ENCODE peak calls at places on chromosomes 6 and 20, in six cellular contexts. One of them, this sample, is unnamed.

GRCh38 chr6:3297909-3298308 is 39.2 kb downstream of the PSMG4 start:
- DNase-seq in mammary epithelial cell: no peak
- DNase-seq in DND-41: no peak
- DNase-seq in colonic mucosa: no peak
- DNase-seq in Karpas-422: no peak
- DNase-seq in astrocyte: no peak
- DNase-seq in this sample: peak

GRCh38 chr6:157428418-157429202 is 47.6 kb downstream of the ZDHHC14 start:
- DNase-seq in astrocyte: no peak
- DNase-seq in DND-41: no peak
- DNase-seq in mammary epithelial cell: peak
- DNase-seq in colonic mucosa: no peak
- DNase-seq in Karpas-422: no peak
- DNase-seq in this sample: no peak

GRCh38 chr6:163960128-163960527 is 545.6 kb downstream of the QKI start:
- DNase-seq in mammary epithelial cell: no peak
- DNase-seq in Karpas-422: no peak
- DNase-seq in colonic mucosa: no peak
- DNase-seq in DND-41: no peak
- DNase-seq in astrocyte: no peak
- DNase-seq in this sample: no peak

GRCh38 chr6:78484181-78485064 is 382.9 kb upstream of the IRAK1BP1 start:
- DNase-seq in Karpas-422: no peak
- DNase-seq in colonic mucosa: no peak
- DNase-seq in mammary epithelial cell: no peak
- DNase-seq in astrocyte: no peak
- DNase-seq in DND-41: no peak
- DNase-seq in this sample: no peak

GRCh38 chr6:137853569-137854213 is 13.4 kb upstream of the TNFAIP3 start:
- DNase-seq in colonic mucosa: no peak
- DNase-seq in Karpas-422: peak
- DNase-seq in astrocyte: peak
- DNase-seq in DND-41: no peak
- DNase-seq in mammary epithelial cell: peak
- DNase-seq in this sample: no peak

GRCh38 chr6:149060985-149061760 is 256.3 kb upstream of the TAB2 start:
- DNase-seq in mammary epithelial cell: no peak
- DNase-seq in colonic mucosa: peak
- DNase-seq in DND-41: peak
- DNase-seq in Karpas-422: no peak
- DNase-seq in astrocyte: peak
- DNase-seq in this sample: no peak

GRCh38 chr6:34934516-34934915 is 45.5 kb downstream of the ANKS1A start:
- DNase-seq in DND-41: no peak
- DNase-seq in mammary epithelial cell: peak
- DNase-seq in astrocyte: peak
- DNase-seq in Karpas-422: no peak
- DNase-seq in colonic mucosa: no peak
- DNase-seq in this sample: peak

GRCh38 chr20:43456809-43457639 is 672 bp upstream of the SRSF6 start:
- DNase-seq in mammary epithelial cell: peak
- DNase-seq in Karpas-422: peak
- DNase-seq in colonic mucosa: peak
- DNase-seq in DND-41: peak
- DNase-seq in astrocyte: peak
- DNase-seq in this sample: peak

GRCh38 chr6:89999995-90000825 is 105.9 kb downstream of the GJA10 start:
- DNase-seq in mammary epithelial cell: no peak
- DNase-seq in DND-41: no peak
- DNase-seq in Karpas-422: no peak
- DNase-seq in astrocyte: peak
- DNase-seq in colonic mucosa: no peak
- DNase-seq in this sample: no peak

GRCh38 chr20:47146703-47147102 is 209.8 kb downstream of the ZMYND8 start:
- DNase-seq in astrocyte: peak
- DNase-seq in colonic mucosa: no peak
- DNase-seq in Karpas-422: no peak
- DNase-seq in DND-41: no peak
- DNase-seq in mammary epithelial cell: peak
- DNase-seq in this sample: no peak

GRCh38 chr20:43243672-43244269 is 54.1 kb upstream of the PTPRT start:
- DNase-seq in astrocyte: no peak
- DNase-seq in Karpas-422: peak
- DNase-seq in mammary epithelial cell: no peak
- DNase-seq in DND-41: peak
- DNase-seq in colonic mucosa: no peak
- DNase-seq in this sample: no peak

GRCh38 chr6:150435360-150435759 is 66.5 kb downstream of the IYD start:
- DNase-seq in astrocyte: no peak
- DNase-seq in mammary epithelial cell: no peak
- DNase-seq in DND-41: no peak
- DNase-seq in colonic mucosa: no peak
- DNase-seq in Karpas-422: no peak
- DNase-seq in this sample: no peak
- H3K27ac ChIP-seq in astrocyte: no peak
- H3K27ac ChIP-seq in mammary epithelial cell: no peak
- H3K27ac ChIP-seq in DND-41: no peak
- H3K27ac ChIP-seq in colonic mucosa: no peak
- H3K27ac ChIP-seq in Karpas-422: no peak
- H3K27ac ChIP-seq in this sample: no peak

GRCh38 chr6:44058617-44059358 is 68.5 kb downstream of the MRPL14 start:
- DNase-seq in mammary epithelial cell: peak
- DNase-seq in astrocyte: peak
- DNase-seq in DND-41: no peak
- DNase-seq in colonic mucosa: peak
- DNase-seq in Karpas-422: no peak
- DNase-seq in this sample: peak
- H3K9ac ChIP-seq in mammary epithelial cell: peak
- H3K9ac ChIP-seq in astrocyte: peak
- H3K9ac ChIP-seq in DND-41: no peak
- H3K9ac ChIP-seq in colonic mucosa: no peak
- H3K9ac ChIP-seq in Karpas-422: no peak
- H3K9ac ChIP-seq in this sample: no peak

GRCh38 chr20:63363013-63363957 is 2.1 kb upstream of the CHRNA4 start:
- DNase-seq in mammary epithelial cell: no peak
- DNase-seq in Karpas-422: no peak
- DNase-seq in astrocyte: no peak
- DNase-seq in colonic mucosa: no peak
- DNase-seq in DND-41: no peak
- DNase-seq in this sample: peak
- H3K27ac ChIP-seq in mammary epithelial cell: no peak
- H3K27ac ChIP-seq in Karpas-422: no peak
- H3K27ac ChIP-seq in astrocyte: no peak
- H3K27ac ChIP-seq in colonic mucosa: no peak
- H3K27ac ChIP-seq in DND-41: no peak
- H3K27ac ChIP-seq in this sample: no peak

DNA sequence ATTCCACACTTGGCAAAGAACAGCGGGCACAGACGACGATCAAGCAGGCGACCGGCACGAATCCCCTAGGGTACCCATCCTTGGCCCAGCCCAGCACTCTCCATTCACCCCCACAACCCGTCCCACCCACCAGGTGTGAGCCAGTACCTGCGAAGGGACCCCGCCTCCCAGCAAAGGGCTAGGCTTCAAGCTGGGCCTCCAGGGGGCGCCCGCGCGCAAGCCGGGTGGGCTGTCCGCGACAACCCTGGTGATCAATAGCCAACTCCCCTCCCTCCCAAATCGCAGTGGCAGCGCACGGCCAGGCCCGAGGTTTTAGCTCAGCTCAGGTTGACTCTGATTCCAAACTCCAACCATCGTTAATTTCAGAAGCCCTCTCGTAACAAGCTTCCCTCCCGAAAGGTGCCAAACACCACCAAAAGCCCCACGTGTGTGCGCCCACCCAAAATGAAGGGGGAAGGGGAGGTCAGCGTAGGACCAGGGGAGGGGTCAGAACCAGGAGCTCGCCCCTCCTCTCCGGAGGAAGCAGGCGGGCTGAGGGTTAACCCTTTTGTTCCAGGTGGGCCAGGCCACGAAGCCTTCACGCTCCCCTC is 2.1 kb downstream of the SALL4 start:
- DNase-seq in astrocyte: no peak
- DNase-seq in colonic mucosa: peak
- DNase-seq in DND-41: no peak
- DNase-seq in mammary epithelial cell: peak
- DNase-seq in Karpas-422: peak
- DNase-seq in this sample: peak
- H3K9ac ChIP-seq in astrocyte: peak
- H3K9ac ChIP-seq in colonic mucosa: peak
- H3K9ac ChIP-seq in DND-41: no peak
- H3K9ac ChIP-seq in mammary epithelial cell: no peak
- H3K9ac ChIP-seq in Karpas-422: no peak
- H3K9ac ChIP-seq in this sample: no peak

DNA sequence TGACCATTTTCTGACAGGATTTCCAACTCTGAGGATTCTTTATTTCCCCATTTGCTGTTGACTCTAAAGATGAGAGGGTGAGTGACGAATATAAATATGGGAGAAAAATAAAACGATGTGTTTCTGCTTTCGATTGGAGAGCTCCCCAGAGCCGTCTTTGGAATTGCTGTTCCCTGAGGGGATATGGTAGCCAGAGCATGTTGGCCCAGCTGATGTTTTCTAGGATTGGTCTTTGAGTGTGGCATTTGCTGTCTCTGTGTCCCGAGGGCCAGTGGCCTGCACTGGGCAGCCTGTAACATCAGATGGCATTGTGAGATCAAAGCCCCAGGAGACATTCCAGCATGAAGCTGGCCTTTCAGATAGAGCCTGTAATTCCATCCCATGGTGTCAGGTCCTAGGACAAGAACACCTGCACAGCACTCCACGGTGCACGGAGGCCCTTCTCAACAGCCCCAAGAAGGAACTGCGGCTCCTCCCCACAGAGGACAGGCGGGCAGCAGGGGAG is 26.7 kb downstream of the PKIG start:
- DNase-seq in DND-41: no peak
- DNase-seq in mammary epithelial cell: no peak
- DNase-seq in colonic mucosa: no peak
- DNase-seq in astrocyte: no peak
- DNase-seq in Karpas-422: no peak
- DNase-seq in this sample: no peak
- H3K27ac ChIP-seq in DND-41: peak
- H3K27ac ChIP-seq in mammary epithelial cell: peak
- H3K27ac ChIP-seq in colonic mucosa: peak
- H3K27ac ChIP-seq in astrocyte: no peak
- H3K27ac ChIP-seq in Karpas-422: peak
- H3K27ac ChIP-seq in this sample: peak

GRCh38 chr6:169656626-169657610 is 44.9 kb downstream of the WDR27 start:
- DNase-seq in astrocyte: no peak
- DNase-seq in colonic mucosa: no peak
- DNase-seq in Karpas-422: no peak
- DNase-seq in mammary epithelial cell: no peak
- DNase-seq in DND-41: no peak
- DNase-seq in this sample: no peak
- H3K9ac ChIP-seq in astrocyte: no peak
- H3K9ac ChIP-seq in colonic mucosa: no peak
- H3K9ac ChIP-seq in Karpas-422: no peak
- H3K9ac ChIP-seq in mammary epithelial cell: no peak
- H3K9ac ChIP-seq in DND-41: no peak
- H3K9ac ChIP-seq in this sample: no peak

GRCh38 chr6:169964440-169965212 is 213.2 kb downstream of the ERMARD start:
- DNase-seq in mammary epithelial cell: no peak
- DNase-seq in Karpas-422: no peak
- DNase-seq in astrocyte: no peak
- DNase-seq in DND-41: no peak
- DNase-seq in colonic mucosa: peak
- DNase-seq in this sample: no peak

GRCh38 chr6:169965239-169965638 is 213.8 kb downstream of the ERMARD start:
- DNase-seq in mammary epithelial cell: no peak
- DNase-seq in colonic mucosa: peak
- DNase-seq in DND-41: no peak
- DNase-seq in astrocyte: no peak
- DNase-seq in Karpas-422: no peak
- DNase-seq in this sample: no peak

GRCh38 chr6:169961772-169962561 is 210.5 kb downstream of the ERMARD start:
- DNase-seq in colonic mucosa: peak
- DNase-seq in astrocyte: no peak
- DNase-seq in DND-41: no peak
- DNase-seq in mammary epithelial cell: no peak
- DNase-seq in Karpas-422: no peak
- DNase-seq in this sample: peak

GRCh38 chr6:169962604-169963469 is 211.4 kb downstream of the ERMARD start:
- DNase-seq in Karpas-422: no peak
- DNase-seq in mammary epithelial cell: no peak
- DNase-seq in colonic mucosa: peak
- DNase-seq in DND-41: no peak
- DNase-seq in astrocyte: no peak
- DNase-seq in this sample: peak

GRCh38 chr6:169963581-169964297 is 212.3 kb downstream of the ERMARD start:
- DNase-seq in DND-41: peak
- DNase-seq in astrocyte: no peak
- DNase-seq in Karpas-422: no peak
- DNase-seq in colonic mucosa: peak
- DNase-seq in mammary epithelial cell: no peak
- DNase-seq in this sample: peak
- H3K27ac ChIP-seq in DND-41: no peak
- H3K27ac ChIP-seq in astrocyte: no peak
- H3K27ac ChIP-seq in Karpas-422: no peak
- H3K27ac ChIP-seq in colonic mucosa: no peak
- H3K27ac ChIP-seq in mammary epithelial cell: no peak
- H3K27ac ChIP-seq in this sample: no peak

DNA sequence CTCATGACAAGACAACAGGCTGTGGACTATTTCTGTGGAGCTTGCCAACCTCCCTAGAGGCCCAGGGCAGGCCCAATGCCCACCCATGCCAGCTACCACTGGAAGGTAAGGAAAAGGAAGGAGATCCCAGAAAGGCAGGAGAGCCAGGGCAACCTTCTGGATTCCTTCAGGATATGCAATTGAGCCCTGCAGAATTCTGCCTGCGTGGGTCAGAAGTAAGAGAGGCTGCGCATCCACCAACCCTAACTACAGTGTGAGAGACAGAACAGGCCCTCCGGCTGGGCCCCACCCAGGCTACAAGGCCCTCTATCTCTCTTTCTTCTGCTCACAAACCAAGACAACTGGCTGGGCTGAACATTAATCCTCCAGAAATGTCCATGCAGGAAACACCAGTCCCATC is 15.0 kb downstream of the MAP1LC3A start:
- DNase-seq in mammary epithelial cell: no peak
- DNase-seq in colonic mucosa: no peak
- DNase-seq in Karpas-422: no peak
- DNase-seq in DND-41: no peak
- DNase-seq in astrocyte: no peak
- DNase-seq in this sample: peak
- H3K9ac ChIP-seq in mammary epithelial cell: no peak
- H3K9ac ChIP-seq in colonic mucosa: no peak
- H3K9ac ChIP-seq in Karpas-422: no peak
- H3K9ac ChIP-seq in DND-41: no peak
- H3K9ac ChIP-seq in astrocyte: no peak
- H3K9ac ChIP-seq in this sample: no peak